ENCODE peak calls at places on chromosomes 12 and 14, in six cellular contexts. One of them, this sample, is unnamed.

GRCh38 chr12:112904571-112904970 is 2.2 kb upstream of the OAS1 start:
- DNase-seq in esophagus muscularis mucosa: no peak
- DNase-seq in heart left ventricle: no peak
- DNase-seq in esophagus squamous epithelium: no peak
- DNase-seq in sigmoid colon: no peak
- DNase-seq in A549: no peak
- DNase-seq in this sample: no peak

GRCh38 chr12:132610051-132610759 is at the start of gene LRCOL1:
- DNase-seq in sigmoid colon: no peak
- DNase-seq in A549: no peak
- DNase-seq in esophagus muscularis mucosa: no peak
- DNase-seq in heart left ventricle: peak
- DNase-seq in esophagus squamous epithelium: no peak
- DNase-seq in this sample: peak

GRCh38 chr12:49809369-49810158 is 18.6 kb downstream of the NCKAP5L start:
- DNase-seq in esophagus muscularis mucosa: no peak
- DNase-seq in A549: no peak
- DNase-seq in sigmoid colon: no peak
- DNase-seq in heart left ventricle: peak
- DNase-seq in esophagus squamous epithelium: no peak
- DNase-seq in this sample: no peak

GRCh38 chr14:96352708-96353107 is 10.4 kb downstream of the ATG2B start:
- DNase-seq in sigmoid colon: no peak
- DNase-seq in esophagus muscularis mucosa: no peak
- DNase-seq in esophagus squamous epithelium: no peak
- DNase-seq in A549: no peak
- DNase-seq in heart left ventricle: no peak
- DNase-seq in this sample: no peak

GRCh38 chr14:76958975-76959710 is 69.4 kb downstream of the IRF2BPL start:
- DNase-seq in A549: no peak
- DNase-seq in esophagus muscularis mucosa: no peak
- DNase-seq in sigmoid colon: peak
- DNase-seq in esophagus squamous epithelium: no peak
- DNase-seq in heart left ventricle: peak
- DNase-seq in this sample: no peak

GRCh38 chr14:91227183-91227628 is 17.3 kb downstream of the GPR68 start:
- DNase-seq in esophagus squamous epithelium: no peak
- DNase-seq in heart left ventricle: no peak
- DNase-seq in sigmoid colon: no peak
- DNase-seq in A549: no peak
- DNase-seq in esophagus muscularis mucosa: no peak
- DNase-seq in this sample: no peak

GRCh38 chr12:84502907-84503787 is 409.5 kb downstream of the SLC6A15 start:
- DNase-seq in heart left ventricle: no peak
- DNase-seq in esophagus squamous epithelium: no peak
- DNase-seq in A549: peak
- DNase-seq in esophagus muscularis mucosa: no peak
- DNase-seq in sigmoid colon: no peak
- DNase-seq in this sample: peak

GRCh38 chr12:55728185-55728931 is 451 bp downstream of the CD63 start:
- DNase-seq in A549: peak
- DNase-seq in esophagus muscularis mucosa: no peak
- DNase-seq in esophagus squamous epithelium: no peak
- DNase-seq in heart left ventricle: peak
- DNase-seq in sigmoid colon: peak
- DNase-seq in this sample: peak

GRCh38 chr12:121793836-121794531 is 496 bp upstream of the RHOF start:
- DNase-seq in heart left ventricle: peak
- DNase-seq in A549: peak
- DNase-seq in esophagus muscularis mucosa: peak
- DNase-seq in esophagus squamous epithelium: peak
- DNase-seq in sigmoid colon: peak
- DNase-seq in this sample: peak

GRCh38 chr14:75492832-75493579 is 29.3 kb upstream of the BATF start:
- DNase-seq in A549: no peak
- DNase-seq in esophagus muscularis mucosa: peak
- DNase-seq in heart left ventricle: no peak
- DNase-seq in esophagus squamous epithelium: no peak
- DNase-seq in sigmoid colon: no peak
- DNase-seq in this sample: no peak

GRCh38 chr14:33432407-33433023 is 493.8 kb downstream of the NPAS3 start:
- DNase-seq in esophagus squamous epithelium: no peak
- DNase-seq in A549: peak
- DNase-seq in heart left ventricle: no peak
- DNase-seq in esophagus muscularis mucosa: no peak
- DNase-seq in sigmoid colon: no peak
- DNase-seq in this sample: peak

GRCh38 chr12:113860950-113861349 is 105.2 kb downstream of the RBM19 start:
- DNase-seq in A549: peak
- DNase-seq in heart left ventricle: no peak
- DNase-seq in sigmoid colon: no peak
- DNase-seq in esophagus muscularis mucosa: no peak
- DNase-seq in esophagus squamous epithelium: no peak
- DNase-seq in this sample: no peak

GRCh38 chr12:43766291-43766690 is 7.5 kb downstream of the IRAK4 start:
- DNase-seq in esophagus squamous epithelium: no peak
- DNase-seq in sigmoid colon: no peak
- DNase-seq in heart left ventricle: no peak
- DNase-seq in A549: no peak
- DNase-seq in esophagus muscularis mucosa: no peak
- DNase-seq in this sample: no peak

GRCh38 chr14:24232645-24233537 is at the start of gene GMPR2:
- DNase-seq in esophagus muscularis mucosa: no peak
- DNase-seq in A549: peak
- DNase-seq in esophagus squamous epithelium: no peak
- DNase-seq in heart left ventricle: no peak
- DNase-seq in sigmoid colon: no peak
- DNase-seq in this sample: no peak

GRCh38 chr14:80772504-80772903 is 169.0 kb downstream of the CEP128 start:
- DNase-seq in heart left ventricle: no peak
- DNase-seq in esophagus squamous epithelium: no peak
- DNase-seq in A549: no peak
- DNase-seq in sigmoid colon: no peak
- DNase-seq in esophagus muscularis mucosa: no peak
- DNase-seq in this sample: no peak

GRCh38 chr14:105140581-105140980 is 28.0 kb downstream of the JAG2 start:
- DNase-seq in sigmoid colon: peak
- DNase-seq in esophagus squamous epithelium: no peak
- DNase-seq in heart left ventricle: no peak
- DNase-seq in esophagus muscularis mucosa: no peak
- DNase-seq in A549: no peak
- DNase-seq in this sample: no peak

GRCh38 chr14:60777856-60778578 is 43.5 kb downstream of the MNAT1 start:
- DNase-seq in A549: no peak
- DNase-seq in esophagus squamous epithelium: no peak
- DNase-seq in sigmoid colon: no peak
- DNase-seq in esophagus muscularis mucosa: no peak
- DNase-seq in heart left ventricle: no peak
- DNase-seq in this sample: no peak

GRCh38 chr14:67228325-67228984 is 12.8 kb upstream of the PALS1 start:
- DNase-seq in heart left ventricle: no peak
- DNase-seq in A549: no peak
- DNase-seq in esophagus muscularis mucosa: no peak
- DNase-seq in sigmoid colon: no peak
- DNase-seq in esophagus squamous epithelium: no peak
- DNase-seq in this sample: no peak

GRCh38 chr14:91755560-91755959 is 23.7 kb upstream of the CATSPERB start:
- DNase-seq in heart left ventricle: no peak
- DNase-seq in esophagus squamous epithelium: no peak
- DNase-seq in esophagus muscularis mucosa: no peak
- DNase-seq in A549: no peak
- DNase-seq in sigmoid colon: no peak
- DNase-seq in this sample: no peak

GRCh38 chr14:77663289-77663688 is 44.5 kb downstream of the ALKBH1 start:
- DNase-seq in heart left ventricle: no peak
- DNase-seq in A549: no peak
- DNase-seq in sigmoid colon: no peak
- DNase-seq in esophagus squamous epithelium: no peak
- DNase-seq in esophagus muscularis mucosa: no peak
- DNase-seq in this sample: no peak

GRCh38 chr14:21940887-21941855 is 267.6 kb upstream of the OR4E1 start:
- DNase-seq in sigmoid colon: no peak
- DNase-seq in esophagus squamous epithelium: no peak
- DNase-seq in heart left ventricle: no peak
- DNase-seq in A549: peak
- DNase-seq in esophagus muscularis mucosa: no peak
- DNase-seq in this sample: peak

GRCh38 chr14:22781606-22782000 is 15.1 kb downstream of the OXA1L start:
- DNase-seq in esophagus squamous epithelium: no peak
- DNase-seq in sigmoid colon: no peak
- DNase-seq in heart left ventricle: no peak
- DNase-seq in esophagus muscularis mucosa: no peak
- DNase-seq in A549: no peak
- DNase-seq in this sample: no peak

GRCh38 chr12:65014504-65015271 is 106.4 kb downstream of the WIF1 start:
- DNase-seq in esophagus squamous epithelium: no peak
- DNase-seq in sigmoid colon: no peak
- DNase-seq in heart left ventricle: no peak
- DNase-seq in esophagus muscularis mucosa: no peak
- DNase-seq in A549: no peak
- DNase-seq in this sample: no peak

GRCh38 chr14:97217094-97217885 is 420.1 kb downstream of the VRK1 start:
- DNase-seq in esophagus squamous epithelium: no peak
- DNase-seq in sigmoid colon: no peak
- DNase-seq in esophagus muscularis mucosa: peak
- DNase-seq in A549: no peak
- DNase-seq in heart left ventricle: no peak
- DNase-seq in this sample: no peak

GRCh38 chr12:68440068-68440581 is 108.0 kb upstream of the MDM1 start:
- DNase-seq in esophagus muscularis mucosa: no peak
- DNase-seq in A549: no peak
- DNase-seq in esophagus squamous epithelium: no peak
- DNase-seq in sigmoid colon: no peak
- DNase-seq in heart left ventricle: no peak
- DNase-seq in this sample: no peak

GRCh38 chr12:87671757-87672156 is 357.4 kb downstream of the C12orf50 start:
- DNase-seq in esophagus squamous epithelium: no peak
- DNase-seq in esophagus muscularis mucosa: no peak
- DNase-seq in A549: no peak
- DNase-seq in sigmoid colon: no peak
- DNase-seq in heart left ventricle: no peak
- DNase-seq in this sample: no peak

GRCh38 chr12:99600388-99600787 is 47.2 kb upstream of the GARIN6 start:
- DNase-seq in esophagus squamous epithelium: no peak
- DNase-seq in esophagus muscularis mucosa: no peak
- DNase-seq in sigmoid colon: no peak
- DNase-seq in A549: no peak
- DNase-seq in heart left ventricle: no peak
- DNase-seq in this sample: no peak

GRCh38 chr14:60161176-60162107 is 3.8 kb downstream of the DHRS7 start:
- DNase-seq in esophagus squamous epithelium: no peak
- DNase-seq in A549: no peak
- DNase-seq in esophagus muscularis mucosa: no peak
- DNase-seq in sigmoid colon: peak
- DNase-seq in heart left ventricle: no peak
- DNase-seq in this sample: peak

GRCh38 chr14:55339770-55340169 is 68.5 kb downstream of the FBXO34 start:
- DNase-seq in esophagus squamous epithelium: no peak
- DNase-seq in esophagus muscularis mucosa: no peak
- DNase-seq in A549: no peak
- DNase-seq in heart left ventricle: no peak
- DNase-seq in sigmoid colon: no peak
- DNase-seq in this sample: no peak

GRCh38 chr12:10720974-10721565 is 2.1 kb downstream of the YBX3 start:
- DNase-seq in esophagus muscularis mucosa: no peak
- DNase-seq in A549: no peak
- DNase-seq in sigmoid colon: no peak
- DNase-seq in esophagus squamous epithelium: no peak
- DNase-seq in heart left ventricle: no peak
- DNase-seq in this sample: no peak

GRCh38 chr12:10722502-10722904 is 620 bp downstream of the YBX3 start:
- DNase-seq in esophagus squamous epithelium: no peak
- DNase-seq in A549: peak
- DNase-seq in heart left ventricle: peak
- DNase-seq in sigmoid colon: peak
- DNase-seq in esophagus muscularis mucosa: no peak
- DNase-seq in this sample: peak

GRCh38 chr12:10719482-10719881 is 3.6 kb downstream of the YBX3 start:
- DNase-seq in A549: no peak
- DNase-seq in heart left ventricle: peak
- DNase-seq in esophagus squamous epithelium: no peak
- DNase-seq in sigmoid colon: no peak
- DNase-seq in esophagus muscularis mucosa: no peak
- DNase-seq in this sample: no peak

GRCh38 chr12:10721654-10722501 is 1.2 kb downstream of the YBX3 start:
- DNase-seq in esophagus muscularis mucosa: peak
- DNase-seq in A549: peak
- DNase-seq in esophagus squamous epithelium: peak
- DNase-seq in heart left ventricle: peak
- DNase-seq in sigmoid colon: peak
- DNase-seq in this sample: peak

GRCh38 chr12:10722905-10723866 is at the start of gene YBX3:
- DNase-seq in esophagus squamous epithelium: peak
- DNase-seq in heart left ventricle: peak
- DNase-seq in A549: peak
- DNase-seq in esophagus muscularis mucosa: peak
- DNase-seq in sigmoid colon: peak
- DNase-seq in this sample: peak
- TF ChIP-seq POLR2A in esophagus squamous epithelium: peak
- TF ChIP-seq POLR2A in heart left ventricle: no peak
- TF ChIP-seq POLR2A in A549: peak
- TF ChIP-seq POLR2A in esophagus muscularis mucosa: peak
- TF ChIP-seq POLR2A in sigmoid colon: peak
- TF ChIP-seq POLR2A in this sample: peak

GRCh38 chr14:73462815-73463214 is 4.5 kb upstream of the NUMB start:
- DNase-seq in heart left ventricle: no peak
- DNase-seq in esophagus squamous epithelium: no peak
- DNase-seq in esophagus muscularis mucosa: no peak
- DNase-seq in sigmoid colon: no peak
- DNase-seq in A549: no peak
- DNase-seq in this sample: no peak
- H3K4me3 ChIP-seq in heart left ventricle: no peak
- H3K4me3 ChIP-seq in esophagus squamous epithelium: no peak
- H3K4me3 ChIP-seq in esophagus muscularis mucosa: no peak
- H3K4me3 ChIP-seq in sigmoid colon: peak
- H3K4me3 ChIP-seq in A549: peak
- H3K4me3 ChIP-seq in this sample: no peak

DNA sequence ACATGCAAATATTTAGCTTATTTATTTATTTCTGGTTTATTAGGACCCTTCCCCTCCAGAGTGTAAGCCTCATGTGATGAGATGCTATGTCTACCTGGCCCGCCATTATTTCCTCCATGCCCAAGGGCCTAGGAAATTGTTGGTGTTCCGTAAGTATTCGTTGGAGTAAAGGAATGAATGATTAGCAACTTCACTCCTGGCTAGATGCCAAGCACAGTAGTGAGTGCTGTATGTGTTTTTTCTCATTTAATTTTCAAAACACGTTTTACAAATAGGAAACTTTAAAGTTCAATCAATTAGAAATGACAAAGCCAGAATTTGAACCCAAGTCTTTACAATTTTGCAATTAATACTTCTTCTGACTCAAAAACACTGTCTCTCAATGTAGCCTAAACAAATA is 253.8 kb downstream of the BCAT1 start:
- DNase-seq in A549: no peak
- DNase-seq in sigmoid colon: no peak
- DNase-seq in esophagus squamous epithelium: no peak
- DNase-seq in esophagus muscularis mucosa: no peak
- DNase-seq in heart left ventricle: no peak
- DNase-seq in this sample: no peak
- TF ChIP-seq POLR2A in A549: no peak
- TF ChIP-seq POLR2A in sigmoid colon: no peak
- TF ChIP-seq POLR2A in esophagus squamous epithelium: no peak
- TF ChIP-seq POLR2A in esophagus muscularis mucosa: no peak
- TF ChIP-seq POLR2A in heart left ventricle: no peak
- TF ChIP-seq POLR2A in this sample: no peak

GRCh38 chr12:75443709-75444108 is 36.8 kb upstream of the GLIPR1 start:
- DNase-seq in heart left ventricle: no peak
- DNase-seq in A549: no peak
- DNase-seq in esophagus muscularis mucosa: no peak
- DNase-seq in sigmoid colon: no peak
- DNase-seq in esophagus squamous epithelium: no peak
- DNase-seq in this sample: no peak
- H3K4me3 ChIP-seq in heart left ventricle: no peak
- H3K4me3 ChIP-seq in A549: no peak
- H3K4me3 ChIP-seq in esophagus muscularis mucosa: no peak
- H3K4me3 ChIP-seq in sigmoid colon: no peak
- H3K4me3 ChIP-seq in esophagus squamous epithelium: no peak
- H3K4me3 ChIP-seq in this sample: no peak